ENCODE peak calls at places on chromosomes 16 and 17, in six cellular contexts. C is cardiac fibroblast, D is fibroblast of lung, P is mucosa of descending colon, Y is heart left ventricle, V is transverse colon. M is an unnamed sample.

GRCh38 chr17:41505007-41505835 is at the start of gene KRT13:
- DNase-seq in C (no peak), D (no peak), P (no peak), Y (no peak), V (no peak), M (no peak)

GRCh38 chr16:85519540-85520231 is 93.4 kb upstream of the GSE1 start:
- DNase-seq in C (no peak), D (no peak), P (no peak), Y (no peak), V (no peak), M (no peak)

GRCh38 chr16:31480851-31481250 is 2.1 kb upstream of the SLC5A2 start:
- DNase-seq in C (peak), D (no peak), P (peak), Y (peak), V (peak), M (peak)

GRCh38 chr17:41678411-41678906 is 10.2 kb upstream of the EIF1 start:
- DNase-seq in C (peak), D (peak), P (no peak), Y (no peak), V (no peak), M (peak)

GRCh38 chr17:82663381-82664275 is 15.4 kb upstream of the WDR45B start:
- DNase-seq in C (no peak), D (no peak), P (peak), Y (no peak), V (no peak), M (no peak)

GRCh38 chr17:77886387-77886728 is 72.1 kb upstream of the TNRC6C start:
- DNase-seq in C (no peak), D (no peak), P (no peak), Y (peak), V (no peak), M (no peak)

GRCh38 chr16:57510016-57510871 is 24.0 kb upstream of the DOK4 start:
- DNase-seq in C (no peak), D (no peak), P (no peak), Y (no peak), V (no peak), M (no peak)

GRCh38 chr16:84294196-84295142 is at the start of gene WFDC1:
- DNase-seq in C (peak), D (no peak), P (peak), Y (peak), V (no peak), M (peak)

GRCh38 chr17:82231562-82232321 is 2.9 kb downstream of the SLC16A3 start:
- DNase-seq in C (peak), D (peak), P (peak), Y (peak), V (peak), M (peak)

GRCh38 chr17:59167571-59168001 is 12.0 kb downstream of the PRR11 start:
- DNase-seq in C (peak), D (peak), P (no peak), Y (no peak), V (no peak), M (peak)

GRCh38 chr17:74852237-74853047 is 7.2 kb downstream of the GRIN2C start:
- DNase-seq in C (peak), D (peak), P (no peak), Y (no peak), V (peak), M (peak)

GRCh38 chr16:23496826-23497542 is 13.3 kb downstream of the GGA2 start:
- DNase-seq in C (peak), D (no peak), P (no peak), Y (no peak), V (no peak), M (peak)

GRCh38 chr17:76179496-76180467 is 38.7 kb upstream of the FOXJ1 start:
- DNase-seq in C (peak), D (no peak), P (no peak), Y (no peak), V (no peak), M (peak)

GRCh38 chr16:10408824-10409381 is 23.0 kb downstream of the ATF7IP2 start:
- DNase-seq in C (peak), D (peak), P (no peak), Y (no peak), V (no peak), M (peak)

GRCh38 chr16:55508271-55508921 is 476 bp upstream of the LPCAT2 start:
- DNase-seq in C (no peak), D (no peak), P (no peak), Y (no peak), V (no peak), M (no peak)

GRCh38 chr16:24858219-24859041 is 12.7 kb downstream of the SLC5A11 start:
- DNase-seq in C (peak), D (peak), P (no peak), Y (peak), V (peak), M (peak)

GRCh38 chr16:29962344-29962994 is 590 bp downstream of the TMEM219 start:
- DNase-seq in C (peak), D (no peak), P (no peak), Y (no peak), V (peak), M (peak)

GRCh38 chr16:85123891-85124635 is 11.8 kb upstream of the CIBAR2 start:
- DNase-seq in C (peak), D (peak), P (no peak), Y (peak), V (peak), M (peak)

GRCh38 chr16:52066951-52067350 is 480.0 kb downstream of the TOX3 start:
- DNase-seq in C (no peak), D (no peak), P (no peak), Y (no peak), V (no peak), M (no peak)

GRCh38 chr16:17346774-17347569 is 123.8 kb downstream of the XYLT1 start:
- DNase-seq in C (no peak), D (no peak), P (peak), Y (no peak), V (peak), M (no peak)

GRCh38 chr17:19237389-19238166 is 412 bp downstream of the EPN2 start:
- DNase-seq in C (no peak), D (no peak), P (peak), Y (peak), V (peak), M (no peak)

GRCh38 chr17:66397486-66397885 is 95.1 kb downstream of the PRKCA start:
- DNase-seq in C (no peak), D (no peak), P (no peak), Y (no peak), V (no peak), M (no peak)

GRCh38 chr16:4288148-4288921 is 15.5 kb upstream of the TFAP4 start:
- DNase-seq in C (peak), D (peak), P (peak), Y (peak), V (peak), M (peak)

GRCh38 chr17:70040336-70040735 is 34.7 kb upstream of the KCNJ16 start:
- DNase-seq in C (no peak), D (peak), P (no peak), Y (no peak), V (no peak), M (peak)

GRCh38 chr16:25212636-25213035 is 4.1 kb upstream of the AQP8 start:
- DNase-seq in C (no peak), D (peak), P (no peak), Y (no peak), V (no peak), M (no peak)

GRCh38 chr16:85656351-85657266 is 32.1 kb downstream of the GINS2 start:
- DNase-seq in C (no peak), D (no peak), P (peak), Y (peak), V (no peak), M (no peak)

GRCh38 chr17:74502866-74503265 is 28.4 kb downstream of the CD300LB start:
- DNase-seq in C (no peak), D (peak), P (no peak), Y (no peak), V (no peak), M (no peak)

GRCh38 chr17:7634384-7634783 is 4.4 kb downstream of the SHBG start:
- DNase-seq in C (peak), D (peak), P (no peak), Y (peak), V (no peak), M (peak)

GRCh38 chr16:62194828-62195227 is 158.6 kb upstream of the CDH8 start:
- DNase-seq in C (no peak), D (no peak), P (no peak), Y (no peak), V (no peak), M (no peak)

GRCh38 chr16:62190426-62190825 is 154.2 kb upstream of the CDH8 start:
- DNase-seq in C (no peak), D (peak), P (no peak), Y (no peak), V (no peak), M (no peak)
- TF ChIP-seq CTCF in C (peak), D (no peak), P (no peak), Y (no peak), V (no peak), M (peak)

GRCh38 chr17:50632637-50633036 is 2.0 kb upstream of the ABCC3 start:
- DNase-seq in C (no peak), D (no peak), P (no peak), Y (no peak), V (no peak), M (no peak)

GRCh38 chr17:50633683-50634082 is 998 bp upstream of the ABCC3 start:
- DNase-seq in C (no peak), D (no peak), P (no peak), Y (no peak), V (no peak), M (no peak)

GRCh38 chr17:50634915-50635719 is 436 bp downstream of the ABCC3 start:
- DNase-seq in C (no peak), D (no peak), P (peak), Y (no peak), V (no peak), M (no peak)

GRCh38 chr17:50635720-50636144 is 1.1 kb downstream of the ABCC3 start:
- DNase-seq in C (no peak), D (no peak), P (peak), Y (no peak), V (no peak), M (no peak)

GRCh38 chr17:50634123-50634914 is at the start of gene ABCC3:
- DNase-seq in C (peak), D (no peak), P (peak), Y (no peak), V (peak), M (peak)
- H3K4me3 ChIP-seq in C (peak), D (peak), P (peak), Y (peak), V (peak), M (peak)

GRCh38 chr17:2186937-2187336 is 116.6 kb downstream of the SMG6 start:
- DNase-seq in C (no peak), D (no peak), P (no peak), Y (no peak), V (no peak), M (no peak)

GRCh38 chr17:2183346-2183745 is 120.2 kb downstream of the SMG6 start:
- DNase-seq in C (no peak), D (peak), P (no peak), Y (no peak), V (no peak), M (no peak)

GRCh38 chr17:2187758-2188157 is 115.8 kb downstream of the SMG6 start:
- DNase-seq in C (no peak), D (no peak), P (no peak), Y (no peak), V (no peak), M (no peak)

GRCh38 chr17:2181206-2181983 is 122.2 kb downstream of the SMG6 start:
- DNase-seq in C (peak), D (peak), P (peak), Y (peak), V (peak), M (peak)

GRCh38 chr17:2184993-2185931 is 118.3 kb downstream of the SMG6 start:
- DNase-seq in C (no peak), D (no peak), P (no peak), Y (no peak), V (no peak), M (no peak)
- TF ChIP-seq CTCF in C (no peak), D (no peak), P (no peak), Y (no peak), V (no peak), M (no peak)

GRCh38 chr16:19715566-19715965 is 2.5 kb downstream of the KNOP1 start:
- DNase-seq in C (no peak), D (no peak), P (no peak), Y (no peak), V (no peak), M (no peak)
- H3K4me3 ChIP-seq in C (no peak), D (no peak), P (no peak), Y (no peak), V (no peak), M (no peak)

DNA sequence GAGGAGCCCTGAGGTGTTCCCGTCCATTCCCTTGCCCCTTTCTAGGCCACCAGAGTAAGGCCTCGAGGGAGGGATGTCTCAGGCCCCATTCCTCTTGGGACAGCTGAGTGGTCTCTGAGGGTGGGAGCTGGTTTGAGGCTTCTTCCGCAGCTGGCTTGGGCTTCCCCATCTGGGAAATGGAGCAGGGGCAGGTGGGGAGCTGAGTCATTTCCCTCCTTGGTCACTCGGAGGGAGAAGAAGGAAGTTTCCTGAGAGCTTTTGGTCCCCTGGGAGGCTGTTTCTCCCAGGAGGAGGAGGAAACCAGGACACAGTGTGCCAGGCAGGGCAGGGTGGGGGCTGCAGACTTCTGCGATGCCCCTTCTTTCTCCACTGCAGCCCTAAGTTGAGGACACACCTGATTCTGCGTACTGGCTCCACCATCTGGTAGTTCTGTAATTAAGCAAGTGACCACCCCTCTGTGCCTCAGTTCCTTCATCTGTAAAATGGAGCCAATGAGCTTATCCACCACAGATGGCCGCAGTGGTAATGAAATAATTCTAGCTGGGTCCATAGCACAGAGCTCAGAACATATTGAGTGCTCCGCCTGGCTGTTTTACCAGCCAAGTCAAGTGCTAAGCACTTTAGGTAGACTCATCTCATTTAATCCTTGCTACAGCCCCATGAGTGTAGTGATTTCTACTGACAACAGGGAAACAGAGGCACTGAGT is 1.5 kb upstream of the KCNJ12 start:
- DNase-seq in C (peak), D (no peak), P (no peak), Y (no peak), V (no peak), M (no peak)
- TF ChIP-seq CTCF in C (no peak), D (no peak), P (no peak), Y (no peak), V (no peak), M (no peak)

GRCh38 chr17:57443781-57444180 is 187.5 kb downstream of the MSI2 start:
- DNase-seq in C (no peak), D (no peak), P (no peak), Y (no peak), V (no peak), M (no peak)

GRCh38 chr17:57442914-57443571 is 186.7 kb downstream of the MSI2 start:
- DNase-seq in C (peak), D (peak), P (peak), Y (peak), V (peak), M (no peak)

GRCh38 chr17:57440522-57441269 is 184.4 kb downstream of the MSI2 start:
- DNase-seq in C (peak), D (peak), P (peak), Y (peak), V (peak), M (peak)

GRCh38 chr17:57442401-57442823 is 186.1 kb downstream of the MSI2 start:
- DNase-seq in C (peak), D (peak), P (no peak), Y (no peak), V (no peak), M (peak)

GRCh38 chr17:57441270-57441600 is 184.9 kb downstream of the MSI2 start:
- DNase-seq in C (no peak), D (no peak), P (no peak), Y (no peak), V (no peak), M (no peak)
- H3K4me3 ChIP-seq in C (no peak), D (no peak), P (no peak), Y (no peak), V (no peak), M (no peak)

DNA sequence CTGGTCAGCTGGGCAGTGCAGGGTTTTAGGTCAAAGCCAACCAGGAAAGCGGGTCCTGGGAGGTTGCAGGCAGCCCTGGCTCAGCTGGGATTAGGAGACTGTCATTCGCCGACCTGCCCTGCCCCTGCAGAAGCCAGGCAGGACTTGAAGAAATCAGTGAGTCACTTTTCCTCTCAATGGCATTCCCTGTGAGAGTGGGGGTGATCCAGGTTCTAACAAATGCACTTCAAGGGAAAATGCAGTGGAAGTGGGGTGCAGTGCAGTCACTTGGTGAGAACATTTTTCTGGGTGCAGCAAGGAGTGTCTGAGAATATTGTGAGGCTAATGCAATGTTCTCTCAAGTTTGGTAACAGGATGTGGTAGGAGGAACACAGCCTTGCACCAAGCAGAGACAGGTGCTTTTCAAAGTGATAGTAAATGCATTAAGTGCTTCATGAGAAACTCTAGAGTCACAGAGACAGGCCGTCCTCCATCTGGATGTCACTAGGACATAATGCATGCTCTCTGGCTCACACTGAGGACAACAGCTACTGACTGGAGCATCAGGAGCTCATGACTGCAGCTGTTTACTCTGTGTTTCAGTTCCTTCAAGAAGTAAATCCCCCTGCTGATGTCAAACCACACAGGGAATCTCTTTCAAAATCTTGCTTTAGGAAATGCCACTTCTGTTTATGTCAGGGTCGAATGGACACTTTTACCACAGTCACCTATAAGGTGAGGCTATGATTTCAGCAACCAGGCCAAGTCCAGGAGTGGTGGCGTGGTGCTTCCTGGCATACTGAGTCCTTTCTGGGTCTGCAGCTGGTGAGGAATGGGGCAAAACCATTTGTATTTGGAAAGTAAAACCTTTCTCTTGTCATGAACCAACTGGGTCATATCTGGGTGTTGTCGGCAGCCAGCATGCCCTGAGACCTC is 16.7 kb downstream of the CDK5R1 start:
- DNase-seq in C (no peak), D (peak), P (peak), Y (no peak), V (peak), M (no peak)
- TF ChIP-seq CTCF in C (no peak), D (no peak), P (no peak), Y (no peak), V (no peak), M (no peak)